ENCODE peak calls at places on chromosomes 2 and 18, in four cellular contexts. R, L, Z and J are unnamed samples.

GRCh38 chr2:118169359-118170005 is 81.2 kb downstream of the INSIG2 start:
- DNase-seq in R (no peak), Z (no peak), L (no peak), J (no peak)

GRCh38 chr2:108367776-108368175 is 10.0 kb upstream of the SULT1C4 start:
- DNase-seq in Z (no peak), R (no peak), L (no peak), J (no peak)

GRCh38 chr2:173991857-173992588 is 26.9 kb upstream of the SP3 start:
- DNase-seq in Z (no peak), L (no peak), R (peak), J (no peak)

GRCh38 chr2:143745060-143745459 is 615.8 kb downstream of the ARHGAP15 start:
- DNase-seq in R (no peak), Z (no peak), L (no peak), J (no peak)

GRCh38 chr2:25207078-25207545 is 38.7 kb upstream of the POMC start:
- DNase-seq in R (no peak), L (no peak), Z (no peak), J (no peak)

GRCh38 chr2:35228584-35228983 is 1127.0 kb upstream of the CRIM1 start:
- DNase-seq in L (no peak), R (no peak), Z (no peak), J (no peak)

GRCh38 chr18:44309185-44309584 is 371.5 kb upstream of the SETBP1 start:
- DNase-seq in Z (peak), L (no peak), R (no peak), J (no peak)

GRCh38 chr2:186917866-186918265 is 68.9 kb upstream of the ZSWIM2 start:
- DNase-seq in Z (no peak), L (no peak), R (peak), J (no peak)

GRCh38 chr2:155384555-155385123 is 686.1 kb downstream of the KCNJ3 start:
- DNase-seq in R (no peak), L (no peak), Z (no peak), J (no peak)

GRCh38 chr18:25915907-25916306 is 174.5 kb downstream of the SS18 start:
- DNase-seq in Z (no peak), R (no peak), L (no peak), J (no peak)
- TF ChIP-seq CTCF in Z (no peak), R (peak), L (no peak), J (peak)

DNA sequence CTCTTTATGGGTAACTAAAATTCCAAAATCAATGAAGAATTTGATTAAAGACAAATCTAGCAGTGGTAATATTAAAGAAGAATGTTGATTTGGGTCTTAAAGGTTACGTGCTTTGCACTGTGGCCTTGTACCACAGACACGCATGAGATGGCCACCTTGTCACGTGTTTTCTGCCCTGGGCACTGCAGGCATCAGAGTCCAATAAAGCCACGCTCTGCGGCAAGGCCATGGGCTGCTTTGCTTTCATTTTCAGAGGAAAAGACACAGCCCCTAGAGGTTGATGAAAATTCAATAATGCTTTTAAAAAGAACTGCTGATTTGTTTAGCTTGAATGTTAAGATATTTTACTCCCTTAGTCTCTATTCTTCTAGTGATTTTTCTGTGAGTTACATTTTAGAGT is 30.4 kb downstream of the AOX1 start:
- DNase-seq in L (no peak), R (peak), Z (no peak), J (no peak)
- TF ChIP-seq CTCF in L (no peak), R (peak), Z (no peak), J (no peak)

DNA sequence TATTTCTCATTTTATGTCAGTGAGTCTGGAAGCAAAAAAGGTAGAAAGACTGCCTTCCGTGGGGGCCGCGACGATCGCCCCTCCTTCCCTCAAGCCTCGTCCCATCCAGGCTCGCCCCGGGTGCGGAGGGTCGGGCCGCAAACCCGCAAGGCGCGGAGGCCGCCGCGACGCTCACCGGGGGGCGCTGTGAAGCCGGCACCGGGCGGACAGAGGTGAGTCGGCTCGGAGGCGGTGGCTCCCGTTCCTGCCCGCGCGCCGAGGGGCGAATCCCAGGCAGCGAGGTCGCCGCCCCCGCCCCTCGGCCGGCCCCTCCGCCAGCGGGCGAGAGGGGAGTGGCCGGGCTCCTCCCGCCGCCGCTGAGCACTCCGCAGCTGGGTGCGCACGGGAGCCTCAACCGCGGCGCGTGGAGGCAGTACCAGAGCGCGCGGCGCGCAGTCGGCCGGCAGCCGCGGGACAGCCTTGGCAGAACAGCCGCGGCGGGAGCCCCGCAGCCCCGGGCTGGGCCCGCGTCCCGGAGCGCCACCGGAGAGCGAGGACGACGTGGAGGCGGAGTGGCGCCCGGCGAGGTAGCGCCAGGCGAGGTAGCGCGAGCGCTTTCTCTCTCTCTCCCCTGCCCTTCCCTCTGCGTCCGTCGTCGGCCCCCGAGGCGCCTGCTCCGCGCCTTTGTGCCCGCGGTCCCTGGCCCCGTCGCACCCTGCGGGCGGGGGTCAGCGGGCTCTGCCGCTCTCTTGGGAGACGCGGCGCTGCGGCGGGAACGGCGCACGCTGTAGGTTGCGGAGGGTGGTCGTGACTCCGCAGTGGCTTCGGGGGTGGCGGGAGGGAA is at the start of gene MYO1B:
- DNase-seq in L (peak), R (peak), Z (no peak), J (no peak)
- TF ChIP-seq CTCF in L (peak), R (peak), Z (peak), J (peak)

GRCh38 chr2:162265666-162266467 is 22.6 kb upstream of the FAP start:
- DNase-seq in L (no peak), R (no peak), Z (no peak), J (no peak)

GRCh38 chr2:162261032-162261945 is 18.0 kb upstream of the FAP start:
- DNase-seq in Z (no peak), L (no peak), R (peak), J (no peak)

GRCh38 chr2:162266468-162266754 is 23.2 kb upstream of the FAP start:
- DNase-seq in R (no peak), L (no peak), Z (no peak), J (no peak)
- TF ChIP-seq CTCF in R (no peak), L (no peak), Z (no peak), J (no peak)

GRCh38 chr2:111134082-111134481 is 13.4 kb downstream of the BCL2L11 start:
- DNase-seq in Z (no peak), L (no peak), R (no peak), J (no peak)
- TF ChIP-seq CTCF in Z (no peak), L (no peak), R (peak), J (no peak)

GRCh38 chr2:31140151-31140550 is 1.9 kb upstream of the GALNT14 start:
- DNase-seq in R (no peak), Z (no peak), L (no peak), J (no peak)

GRCh38 chr2:31137211-31138036 is 816 bp downstream of the GALNT14 start:
- DNase-seq in Z (no peak), L (peak), R (no peak), J (no peak)

GRCh38 chr2:31138037-31138962 is at the start of gene GALNT14:
- DNase-seq in L (peak), Z (no peak), R (peak), J (peak)

GRCh38 chr2:31142106-31142505 is 3.9 kb upstream of the GALNT14 start:
- DNase-seq in R (no peak), L (no peak), Z (no peak), J (no peak)

GRCh38 chr2:31141513-31141912 is 3.3 kb upstream of the GALNT14 start:
- DNase-seq in L (no peak), R (no peak), Z (peak), J (no peak)
- TF ChIP-seq CTCF in L (no peak), R (no peak), Z (no peak), J (no peak)

GRCh38 chr2:47080888-47081301 is 74.2 kb downstream of the STPG4 start:
- DNase-seq in Z (no peak), L (no peak), R (no peak), J (no peak)

GRCh38 chr2:47076586-47077441 is 78.3 kb downstream of the STPG4 start:
- DNase-seq in Z (peak), R (peak), L (peak), J (peak)

GRCh38 chr2:47077442-47078117 is 77.5 kb downstream of the STPG4 start:
- DNase-seq in Z (no peak), L (no peak), R (no peak), J (no peak)

GRCh38 chr2:47078541-47079482 is 76.3 kb downstream of the STPG4 start:
- DNase-seq in L (peak), R (no peak), Z (no peak), J (no peak)

GRCh38 chr2:47079515-47080412 is 75.3 kb downstream of the STPG4 start:
- DNase-seq in Z (no peak), R (no peak), L (no peak), J (no peak)
- TF ChIP-seq CTCF in Z (no peak), R (no peak), L (no peak), J (no peak)

GRCh38 chr18:45913276-45913675 is 53.9 kb downstream of the EPG5 start:
- DNase-seq in R (no peak), Z (no peak), L (no peak), J (no peak)

GRCh38 chr18:45910405-45911023 is 56.6 kb downstream of the EPG5 start:
- DNase-seq in Z (no peak), R (peak), L (peak), J (peak)

GRCh38 chr18:45920367-45920766 is 46.8 kb downstream of the EPG5 start:
- DNase-seq in L (no peak), Z (peak), R (peak), J (peak)

DNA sequence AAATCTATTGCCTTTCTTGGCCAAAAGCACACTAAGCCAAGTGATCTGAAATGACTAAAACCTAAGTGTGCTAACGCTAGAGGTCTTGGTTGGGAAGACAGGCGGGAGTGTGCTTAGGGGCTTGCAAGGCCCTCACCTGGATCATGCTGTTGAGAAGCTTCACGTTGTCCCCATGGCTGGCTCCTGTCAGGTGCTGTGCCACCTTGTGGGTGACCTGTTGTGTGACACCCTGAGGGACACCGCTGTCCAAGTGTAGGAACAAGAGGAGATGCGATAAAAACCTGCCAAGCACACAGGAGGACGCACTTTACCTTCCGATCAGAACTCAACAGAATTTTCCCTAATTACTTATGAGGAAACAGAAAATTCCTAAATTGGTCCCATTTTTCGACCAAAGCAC is 50.8 kb downstream of the EPG5 start:
- DNase-seq in R (no peak), L (peak), Z (no peak), J (no peak)
- TF ChIP-seq CTCF in R (no peak), L (no peak), Z (no peak), J (peak)